ENCODE peak calls at places on chromosomes 4 and X, in four cellular contexts. N is suprapubic skin, Q is GM23338, D is stomach. U is an unnamed sample.

GRCh38 chr4:143355540-143356217 is 19.0 kb downstream of the GAB1 start:
- DNase-seq in N (no peak), D (no peak), Q (peak), U (no peak)

GRCh38 chr4:77994194-77994721 is 62.9 kb upstream of the FRAS1 start:
- DNase-seq in N (no peak), Q (peak), D (no peak), U (peak)

GRCh38 chrX:153969904-153970397 is 1.7 kb downstream of the HCFC1 start:
- DNase-seq in N (peak), D (no peak), Q (no peak), U (peak)

GRCh38 chrX:69024931-69025330 is 140.3 kb downstream of the PJA1 start:
- DNase-seq in N (peak), D (peak), Q (peak), U (no peak)

GRCh38 chrX:78517124-78517523 is 142.0 kb downstream of the RTL3 start:
- DNase-seq in Q (no peak), N (no peak), D (no peak), U (no peak)

GRCh38 chr4:20431422-20432014 is 179.8 kb downstream of the SLIT2 start:
- DNase-seq in N (no peak), D (no peak), Q (peak), U (peak)

GRCh38 chr4:177802149-177802548 is 359.9 kb upstream of the AGA start:
- DNase-seq in D (no peak), N (no peak), Q (no peak), U (no peak)

GRCh38 chrX:110723844-110724243 is 71.8 kb downstream of the CHRDL1 start:
- DNase-seq in N (no peak), D (no peak), Q (no peak), U (no peak)

GRCh38 chr4:1502976-1503375 is 96.7 kb upstream of the NKX1-1 start:
- DNase-seq in N (no peak), Q (no peak), D (no peak), U (no peak)

GRCh38 chr4:106893395-106893881 is 142.7 kb downstream of the DKK2 start:
- DNase-seq in Q (no peak), D (no peak), N (no peak), U (no peak)

GRCh38 chrX:106726485-106727437 is at the start of gene RNF128:
- DNase-seq in Q (peak), D (peak), N (peak), U (no peak)

GRCh38 chrX:4150259-4150658 is 436.8 kb upstream of the PRKX start:
- DNase-seq in N (no peak), D (no peak), Q (no peak), U (no peak)

GRCh38 chr4:186840222-186840701 is 116.6 kb upstream of the FAT1 start:
- DNase-seq in Q (no peak), N (peak), D (no peak), U (no peak)

GRCh38 chr4:74218201-74218600 is 60.3 kb downstream of the MTHFD2L start:
- DNase-seq in N (no peak), Q (no peak), D (no peak), U (no peak)

GRCh38 chr4:8174970-8175369 is 16.4 kb upstream of the ABLIM2 start:
- DNase-seq in N (no peak), D (no peak), Q (no peak), U (no peak)

GRCh38 chr4:139015948-139016451 is 419 bp downstream of the NOCT start:
- DNase-seq in Q (peak), N (no peak), D (peak), U (peak)

GRCh38 chr4:80331693-80332092 is 3.8 kb upstream of the CFAP299 start:
- DNase-seq in N (no peak), D (no peak), Q (no peak), U (no peak)

GRCh38 chr4:43130228-43131021 is 237.9 kb downstream of the GRXCR1 start:
- DNase-seq in Q (peak), N (no peak), D (no peak), U (no peak)

GRCh38 chr4:81166431-81166830 is 48.6 kb downstream of the PRKG2 start:
- DNase-seq in N (no peak), D (no peak), Q (no peak), U (no peak)

GRCh38 chrX:14694631-14695030 is 165.3 kb downstream of the GLRA2 start:
- DNase-seq in D (no peak), Q (no peak), N (no peak), U (no peak)

GRCh38 chrX:104921606-104922205 is 298.8 kb downstream of the TEX13A start:
- DNase-seq in D (no peak), N (peak), Q (no peak), U (no peak)

GRCh38 chrX:57251965-57252364 is 34.5 kb upstream of the FAAH2 start:
- DNase-seq in Q (no peak), N (no peak), D (no peak), U (no peak)

GRCh38 chrX:134969726-134970125 is 21.1 kb upstream of the SMIM10 start:
- DNase-seq in D (no peak), Q (no peak), N (no peak), U (no peak)

GRCh38 chr4:71338846-71339593 is at the start of gene SLC4A4:
- DNase-seq in D (no peak), N (no peak), Q (no peak), U (no peak)

GRCh38 chr4:176273741-176274140 is 4.7 kb upstream of the ASB5 start:
- DNase-seq in Q (no peak), N (no peak), D (no peak), U (no peak)

GRCh38 chr4:70994069-70994366 is 569 bp downstream of the DCK start:
- DNase-seq in D (no peak), N (no peak), Q (peak), U (no peak)

GRCh38 chr4:113566015-113566795 is 195.3 kb downstream of the CAMK2D start:
- DNase-seq in D (no peak), N (no peak), Q (no peak), U (no peak)

GRCh38 chrX:65821721-65822496 is 154.5 kb downstream of the MSN start:
- DNase-seq in N (no peak), Q (peak), D (no peak), U (no peak)

GRCh38 chr4:17702666-17703065 is 78.8 kb downstream of the FAM184B start:
- DNase-seq in Q (no peak), D (no peak), N (no peak), U (no peak)

GRCh38 chr4:126404549-126404948 is 1089.8 kb downstream of the FAT4 start:
- DNase-seq in N (no peak), Q (no peak), D (no peak), U (no peak)

GRCh38 chrX:107646736-107647135 is 18.4 kb downstream of the PRPS1 start:
- DNase-seq in D (no peak), N (no peak), Q (no peak), U (no peak)

GRCh38 chr4:53693408-53693807 is 102.1 kb upstream of the LNX1 start:
- DNase-seq in N (no peak), Q (no peak), D (no peak), U (no peak)

GRCh38 chr4:53684448-53684847 is 93.2 kb upstream of the LNX1 start:
- DNase-seq in Q (no peak), D (no peak), N (no peak), U (no peak)

GRCh38 chr4:53682908-53683307 is 91.6 kb upstream of the LNX1 start:
- DNase-seq in N (no peak), Q (no peak), D (no peak), U (no peak)

GRCh38 chr4:53686521-53686920 is 95.2 kb upstream of the LNX1 start:
- DNase-seq in D (no peak), N (no peak), Q (no peak), U (no peak)

DNA sequence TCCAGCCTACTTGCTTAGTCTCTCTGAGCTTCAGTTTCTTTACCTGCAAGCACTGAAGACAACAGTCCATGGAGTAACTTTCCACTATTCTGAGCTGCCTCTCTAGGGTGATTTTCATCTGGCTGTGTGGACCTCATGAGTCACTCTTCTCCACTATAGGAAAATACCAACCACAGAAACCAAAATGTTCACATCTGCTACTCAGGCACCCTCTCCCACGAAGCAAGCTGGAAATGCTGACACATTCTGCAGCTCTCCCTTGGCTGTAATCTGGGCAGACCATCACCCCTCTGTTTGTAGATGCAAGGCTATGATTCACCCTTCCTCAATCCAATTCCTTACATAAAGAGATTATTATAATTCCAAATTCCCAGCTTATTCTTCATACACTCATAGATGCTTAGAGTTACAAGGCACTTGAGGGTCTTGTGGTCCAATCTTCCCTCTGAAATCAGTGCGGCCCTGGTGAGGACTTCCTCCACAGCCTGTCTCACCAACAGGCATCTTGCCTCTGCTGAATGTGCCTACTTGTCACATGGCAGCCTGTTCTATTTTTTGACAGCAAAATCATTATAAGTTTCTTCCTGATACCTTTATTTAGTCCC is 97.0 kb upstream of the LNX1 start:
- DNase-seq in N (no peak), D (no peak), Q (no peak), U (peak)
- TF ChIP-seq POLR2AphosphoS5 in N (no peak), D (no peak), Q (no peak), U (no peak)

GRCh38 chr4:111689214-111689613 is 456.0 kb upstream of the FAM241A start:
- DNase-seq in N (peak), D (no peak), Q (no peak), U (no peak)
- TF ChIP-seq POLR2AphosphoS5 in N (no peak), D (peak), Q (no peak), U (no peak)

GRCh38 chr4:55604996-55605395 is 13.0 kb upstream of the PDCL2 start:
- DNase-seq in D (no peak), Q (no peak), N (no peak), U (no peak)

GRCh38 chr4:55598641-55599040 is 6.6 kb upstream of the PDCL2 start:
- DNase-seq in Q (no peak), N (no peak), D (no peak), U (no peak)

GRCh38 chr4:55600640-55601039 is 8.6 kb upstream of the PDCL2 start:
- DNase-seq in D (no peak), N (no peak), Q (no peak), U (no peak)
- TF ChIP-seq POLR2AphosphoS5 in D (no peak), N (no peak), Q (no peak), U (no peak)

GRCh38 chrX:54182864-54183613 is at the start of gene FAM120C:
- DNase-seq in N (peak), Q (peak), D (peak), U (peak)
- TF ChIP-seq POLR2AphosphoS5 in N (no peak), Q (peak), D (no peak), U (peak)

DNA sequence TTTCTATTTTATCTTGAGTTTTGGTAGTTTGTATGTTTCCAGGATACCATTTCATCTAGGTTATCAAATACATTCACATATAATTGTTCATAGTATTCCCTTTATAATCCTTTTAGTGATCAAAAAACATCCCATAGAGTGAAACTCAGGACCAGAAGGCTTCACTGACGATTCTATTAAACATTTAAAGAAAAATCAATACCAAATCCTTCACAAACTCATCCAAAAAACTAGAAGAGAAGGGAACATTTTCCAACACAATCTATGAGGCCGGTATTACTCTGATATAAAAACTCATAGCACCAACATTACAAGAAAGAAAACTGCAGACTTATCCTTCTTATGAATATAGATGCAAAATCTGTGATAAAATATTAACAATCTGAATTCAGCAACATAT is 203.4 kb downstream of the ANKRD50 start:
- DNase-seq in N (no peak), Q (no peak), D (no peak), U (no peak)
- TF ChIP-seq POLR2AphosphoS5 in N (no peak), Q (no peak), D (no peak), U (no peak)

GRCh38 chr4:88823058-88823919 is 125.7 kb upstream of the NAP1L5 start:
- DNase-seq in Q (peak), D (peak), N (peak), U (peak)
- TF ChIP-seq POLR2AphosphoS5 in Q (no peak), D (peak), N (no peak), U (peak)

GRCh38 chr4:86959588-86960500 is 25.0 kb downstream of the AFF1 start:
- DNase-seq in Q (peak), N (no peak), D (no peak), U (no peak)

GRCh38 chr4:86963697-86964096 is 28.9 kb downstream of the AFF1 start:
- DNase-seq in D (no peak), N (no peak), Q (no peak), U (no peak)

GRCh38 chr4:86961103-86961502 is 26.3 kb downstream of the AFF1 start:
- DNase-seq in N (no peak), Q (no peak), D (no peak), U (no peak)

GRCh38 chr4:86960557-86960959 is 25.7 kb downstream of the AFF1 start:
- DNase-seq in N (no peak), Q (no peak), D (no peak), U (no peak)

DNA sequence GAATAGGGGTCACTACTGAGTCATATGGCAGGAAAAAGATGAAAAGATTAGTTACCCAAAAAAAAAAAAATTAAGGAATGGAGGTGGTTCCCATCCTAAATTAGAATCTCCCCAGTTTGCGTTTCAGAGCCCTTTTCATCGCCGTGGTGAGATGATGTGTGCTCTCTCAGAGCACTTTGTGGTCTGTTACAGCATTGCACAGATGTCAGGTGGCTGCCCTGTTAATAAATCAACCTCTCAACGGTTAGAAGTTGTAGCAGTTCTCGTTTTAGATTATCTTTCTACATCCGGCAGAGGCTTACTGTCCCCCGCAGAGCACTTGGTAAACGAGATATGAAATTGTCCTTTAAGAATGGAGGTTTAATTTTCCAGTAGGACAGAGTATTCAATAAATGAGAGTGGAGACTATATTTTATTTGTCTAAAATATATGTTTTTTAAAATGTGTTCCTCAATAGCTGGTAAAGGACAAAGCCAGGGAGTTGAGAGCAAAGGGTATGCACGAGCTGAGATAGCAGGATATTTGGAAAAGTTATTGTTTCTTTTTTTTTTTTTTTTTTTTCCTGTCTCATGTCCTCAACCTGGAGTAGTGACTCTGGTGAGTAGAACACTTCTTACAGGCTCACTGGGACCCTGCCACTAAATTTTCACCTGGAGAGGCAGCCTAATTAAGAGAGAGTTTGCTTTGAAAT is 26.9 kb downstream of the AFF1 start:
- DNase-seq in D (no peak), Q (no peak), N (no peak), U (no peak)
- TF ChIP-seq POLR2AphosphoS5 in D (no peak), Q (no peak), N (no peak), U (no peak)

U was measured in endothelial cell of umbilical vein.